ENCODE peak calls at places on chromosome 20, in six cellular contexts. F is NCI-H2171; Y is CD8-positive, alpha-beta memory T cell; T is iPS DF 19.7; U is effector memory CD4-positive, alpha-beta T cell; M is mammary epithelial cell. E is an unnamed sample.

GRCh38 chr20:43923917-43924316 is 9.3 kb downstream of the TOX2 start:
- DNase-seq in F (no peak), Y (no peak), T (no peak), U (no peak), M (no peak), E (no peak)

GRCh38 chr20:63708301-63709148 is 686 bp downstream of the ZGPAT start:
- DNase-seq in F (no peak), Y (no peak), T (no peak), U (no peak), M (peak), E (no peak)

GRCh38 chr20:16828666-16829305 is 80.6 kb downstream of the OTOR start:
- DNase-seq in F (no peak), Y (no peak), T (no peak), U (no peak), M (no peak), E (no peak)

GRCh38 chr20:62837790-62838458 is 21.1 kb downstream of the COL9A3 start:
- DNase-seq in F (peak), Y (no peak), T (no peak), U (no peak), M (no peak), E (no peak)

GRCh38 chr20:58655328-58656094 is 4.4 kb downstream of the STX16 start:
- DNase-seq in F (no peak), Y (no peak), T (no peak), U (no peak), M (no peak), E (no peak)

GRCh38 chr20:16472045-16472872 is 101.0 kb downstream of the KIF16B start:
- DNase-seq in F (no peak), Y (no peak), T (no peak), U (no peak), M (peak), E (no peak)

GRCh38 chr20:17928633-17929311 is 39.8 kb downstream of the SNX5 start:
- DNase-seq in F (no peak), Y (no peak), T (no peak), U (no peak), M (no peak), E (no peak)

GRCh38 chr20:297925-298754 is 770 bp downstream of the ZCCHC3 start:
- DNase-seq in F (peak), Y (peak), T (no peak), U (peak), M (peak), E (peak)

GRCh38 chr20:45823949-45824835 is 2.9 kb downstream of the TNNC2 start:
- DNase-seq in F (no peak), Y (peak), T (no peak), U (peak), M (peak), E (peak)

GRCh38 chr20:20603339-20603990 is 109.0 kb downstream of the RALGAPA2 start:
- DNase-seq in F (peak), Y (peak), T (no peak), U (no peak), M (peak), E (no peak)

GRCh38 chr20:62741701-62742491 is 33.3 kb downstream of the NTSR1 start:
- DNase-seq in F (no peak), Y (no peak), T (no peak), U (no peak), M (no peak), E (no peak)

GRCh38 chr20:32626407-32626806 is 41.3 kb upstream of the NOL4L start:
- DNase-seq in F (no peak), Y (no peak), T (no peak), U (no peak), M (no peak), E (no peak)

GRCh38 chr20:11451793-11452291 is 465.9 kb upstream of the BTBD3 start:
- DNase-seq in F (peak), Y (no peak), T (no peak), U (no peak), M (peak), E (no peak)

GRCh38 chr20:5835234-5835845 is 85.1 kb downstream of the SHLD1 start:
- DNase-seq in F (peak), Y (no peak), T (no peak), U (no peak), M (peak), E (peak)

GRCh38 chr20:32463642-32464400 is 105.7 kb downstream of the ASXL1 start:
- DNase-seq in F (no peak), Y (no peak), T (no peak), U (no peak), M (no peak), E (no peak)

GRCh38 chr20:45345104-45345936 is 2.9 kb downstream of the SDC4 start:
- DNase-seq in F (no peak), Y (no peak), T (no peak), U (no peak), M (peak), E (no peak)

GRCh38 chr20:22462975-22463914 is 121.1 kb downstream of the FOXA2 start:
- DNase-seq in F (no peak), Y (no peak), T (no peak), U (no peak), M (peak), E (no peak)

GRCh38 chr20:45218636-45219035 is 2.5 kb upstream of the SEMG2 start:
- DNase-seq in F (no peak), Y (no peak), T (no peak), U (no peak), M (no peak), E (no peak)

GRCh38 chr20:47027456-47027855 is 132.8 kb downstream of the EYA2 start:
- DNase-seq in F (no peak), Y (no peak), T (no peak), U (no peak), M (no peak), E (no peak)

GRCh38 chr20:40414843-40415615 is 274.0 kb downstream of the MAFB start:
- DNase-seq in F (no peak), Y (no peak), T (no peak), U (no peak), M (peak), E (no peak)

GRCh38 chr20:57251344-57251743 is 15.1 kb downstream of the BMP7 start:
- DNase-seq in F (no peak), Y (no peak), T (no peak), U (no peak), M (no peak), E (no peak)

GRCh38 chr20:57089701-57090144 is 176.7 kb downstream of the BMP7 start:
- DNase-seq in F (no peak), Y (peak), T (no peak), U (no peak), M (peak), E (peak)

GRCh38 chr20:4018015-4018748 is 2.8 kb upstream of the RNF24 start:
- DNase-seq in F (no peak), Y (no peak), T (no peak), U (no peak), M (peak), E (no peak)

GRCh38 chr20:58344741-58345140 is 35.2 kb downstream of the RAB22A start:
- DNase-seq in F (no peak), Y (no peak), T (no peak), U (no peak), M (peak), E (no peak)

GRCh38 chr20:64273109-64273508 is 17.6 kb downstream of the PCMTD2 start:
- DNase-seq in F (no peak), Y (no peak), T (no peak), U (no peak), M (no peak), E (no peak)

GRCh38 chr20:19889011-19889953 is 127.9 kb upstream of the NAA20 start:
- DNase-seq in F (no peak), Y (no peak), T (no peak), U (no peak), M (peak), E (no peak)

E was measured in T-helper 17 cell.